ENCODE peak calls at places on chromosome 4, in five cellular contexts. N is upper lobe of left lung, Q is epithelial cell of esophagus, G is cardiac fibroblast, X is DND-41. S is an unnamed sample.

GRCh38 chr4:107379054-107379869 is 340.8 kb downstream of the PAPSS1 start:
- DNase-seq in N (no peak), Q (peak; percentile 45), G (peak; percentile 30), X (no peak), S (peak; percentile 24)

GRCh38 chr4:155248002-155248896 is 39.8 kb downstream of the NPY2R start:
- DNase-seq in N (no peak), Q (no peak), G (peak; percentile 7), X (no peak), S (peak; percentile 88)

GRCh38 chr4:157358851-157359250 is 138.3 kb downstream of the GRIA2 start:
- DNase-seq in N (no peak), Q (no peak), G (no peak), X (no peak), S (no peak)

GRCh38 chr4:121551881-121552280 is 144.9 kb downstream of the ANXA5 start:
- DNase-seq in N (no peak), Q (no peak), G (no peak), X (no peak), S (peak; percentile 54)

GRCh38 chr4:168511780-168512467 is 15.1 kb downstream of the PALLD start:
- DNase-seq in N (peak; percentile 3), Q (no peak), G (no peak), X (peak; percentile 92), S (no peak)

GRCh38 chr4:20305976-20306375 is 54.3 kb downstream of the SLIT2 start:
- DNase-seq in N (no peak), Q (peak; percentile 33), G (peak; percentile 64), X (no peak), S (peak; percentile 34)

GRCh38 chr4:150078996-150079581 is 844 bp downstream of the DCLK2 start:
- DNase-seq in N (peak; percentile 84), Q (peak; percentile 17), G (peak; percentile 13), X (no peak), S (no peak)

GRCh38 chr4:54233128-54233696 is 4.1 kb downstream of the PDGFRA start:
- DNase-seq in N (peak; percentile 95), Q (peak; percentile 88), G (peak; percentile 84), X (no peak), S (peak; percentile 83)

GRCh38 chr4:118557298-118557851 is 127.8 kb upstream of the METTL14 start:
- DNase-seq in N (no peak), Q (peak; percentile 72), G (peak; percentile 23), X (peak; percentile 44), S (peak; percentile 81)

GRCh38 chr4:169418846-169419245 is 148.1 kb upstream of the SH3RF1 start:
- DNase-seq in N (no peak), Q (no peak), G (no peak), X (no peak), S (no peak)

GRCh38 chr4:38664704-38665401 is 854 bp downstream of the KLF3 start:
- DNase-seq in N (peak; percentile 91), Q (peak; percentile 47), G (peak; percentile 63), X (peak; percentile 22), S (peak; percentile 45)

GRCh38 chr4:48290146-48290772 is 20.6 kb upstream of the TEC start:
- DNase-seq in N (no peak), Q (peak; percentile 56), G (no peak), X (no peak), S (peak; percentile 55)

GRCh38 chr4:5158391-5158770 is 107.1 kb downstream of the STK32B start:
- DNase-seq in N (no peak), Q (no peak), G (no peak), X (no peak), S (no peak)

GRCh38 chr4:83731609-83732008 is 195.7 kb downstream of the GPAT3 start:
- DNase-seq in N (no peak), Q (peak; percentile 60), G (no peak), X (no peak), S (peak; percentile 45)

GRCh38 chr4:20711335-20711734 is 11.1 kb downstream of the PACRGL start:
- DNase-seq in N (no peak), Q (no peak), G (no peak), X (no peak), S (no peak)

GRCh38 chr4:62450740-62451139 is 1250.6 kb downstream of the ADGRL3 start:
- DNase-seq in N (no peak), Q (no peak), G (no peak), X (no peak), S (no peak)

GRCh38 chr4:112853662-112854256 is 195.7 kb upstream of the ANK2 start:
- DNase-seq in N (no peak), Q (peak; percentile 32), G (peak; percentile 29), X (no peak), S (peak; percentile 37)

GRCh38 chr4:88672987-88673386 is 24.6 kb downstream of the NAP1L5 start:
- DNase-seq in N (no peak), Q (peak; percentile 34), G (peak; percentile 65), X (peak; percentile 23), S (peak; percentile 33)

GRCh38 chr4:41572414-41572986 is 34.5 kb downstream of the LIMCH1 start:
- DNase-seq in N (no peak), Q (no peak), G (no peak), X (no peak), S (no peak)

GRCh38 chr4:173057442-173057841 is 111.2 kb upstream of the GALNT7 start:
- DNase-seq in N (no peak), Q (peak; percentile 20), G (no peak), X (no peak), S (no peak)

GRCh38 chr4:152024881-152025280 is 264.1 kb upstream of the GATB start:
- DNase-seq in N (no peak), Q (no peak), G (no peak), X (no peak), S (no peak)

GRCh38 chr4:52925531-52925968 is 63.4 kb downstream of the RASL11B start:
- DNase-seq in N (no peak), Q (no peak), G (peak; percentile 40), X (no peak), S (peak; percentile 1)

GRCh38 chr4:38782452-38783108 is at the start of gene TLR10:
- DNase-seq in N (no peak), Q (peak; percentile 67), G (peak; percentile 63), X (peak; percentile 48), S (peak; percentile 56)

GRCh38 chr4:7928711-7929505 is 10.8 kb downstream of the AFAP1 start:
- DNase-seq in N (no peak), Q (peak; percentile 29), G (peak; percentile 50), X (no peak), S (peak; percentile 43)

GRCh38 chr4:5923306-5923830 is 30.5 kb upstream of the CRMP1 start:
- DNase-seq in N (no peak), Q (no peak), G (no peak), X (no peak), S (no peak)

GRCh38 chr4:127410201-127410600 is 222.6 kb upstream of the INTU start:
- DNase-seq in N (no peak), Q (no peak), G (no peak), X (no peak), S (no peak)

GRCh38 chr4:96787766-96788165 is 947.9 kb downstream of the PDHA2 start:
- DNase-seq in N (no peak), Q (no peak), G (no peak), X (no peak), S (no peak)

GRCh38 chr4:100100985-100101384 is 89.3 kb downstream of the DDIT4L start:
- DNase-seq in N (no peak), Q (no peak), G (no peak), X (peak; percentile 19), S (no peak)

GRCh38 chr4:155526452-155527169 is 140.0 kb upstream of the GUCY1A1 start:
- DNase-seq in N (no peak), Q (no peak), G (peak; percentile 44), X (no peak), S (no peak)

DNA sequence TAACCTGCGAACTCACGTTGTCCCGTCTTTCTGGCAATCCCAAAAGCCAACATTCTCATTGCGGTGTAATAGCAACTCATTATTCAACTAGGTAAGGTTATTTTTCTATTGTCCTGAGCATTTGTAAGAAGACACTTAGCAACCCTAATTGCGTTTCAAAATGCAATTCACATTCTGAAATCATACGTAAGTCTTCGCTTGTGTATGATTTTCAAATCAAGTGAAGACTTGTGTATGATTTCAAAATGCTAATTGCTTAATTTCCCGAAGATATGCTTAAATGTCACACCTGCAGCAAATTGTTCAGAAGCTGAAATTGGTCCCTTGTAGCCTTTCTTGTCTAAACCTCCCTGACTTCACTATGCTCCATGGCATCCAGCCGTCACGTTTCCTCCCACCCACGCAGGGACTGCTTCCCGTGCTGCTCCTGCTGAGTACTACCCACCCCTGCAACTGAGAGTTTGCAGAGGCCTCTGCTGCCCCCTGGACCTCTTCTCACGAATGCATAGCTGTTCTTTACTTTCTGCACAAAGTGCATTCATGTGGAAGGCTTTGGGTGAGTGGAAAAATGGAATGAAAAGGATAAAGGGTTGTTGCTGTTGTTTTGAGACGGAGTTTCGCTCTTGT is 40.8 kb upstream of the CLDN24 start:
- DNase-seq in N (no peak), Q (peak; percentile 63), G (peak; percentile 63), X (no peak), S (peak; percentile 54)
- TF ChIP-seq CTCF in N (no peak), Q (peak; percentile 29), G (peak; percentile 13), X (no peak), S (no peak)

GRCh38 chr4:147160908-147161513 is 215.3 kb upstream of the TTC29 start:
- DNase-seq in N (no peak), Q (peak; percentile 69), G (peak; percentile 80), X (peak; percentile 18), S (peak; percentile 63)
- TF ChIP-seq CTCF in N (peak; percentile 35), Q (peak; percentile 94), G (peak; percentile 87), X (peak; percentile 76), S (peak; percentile 78)

DNA sequence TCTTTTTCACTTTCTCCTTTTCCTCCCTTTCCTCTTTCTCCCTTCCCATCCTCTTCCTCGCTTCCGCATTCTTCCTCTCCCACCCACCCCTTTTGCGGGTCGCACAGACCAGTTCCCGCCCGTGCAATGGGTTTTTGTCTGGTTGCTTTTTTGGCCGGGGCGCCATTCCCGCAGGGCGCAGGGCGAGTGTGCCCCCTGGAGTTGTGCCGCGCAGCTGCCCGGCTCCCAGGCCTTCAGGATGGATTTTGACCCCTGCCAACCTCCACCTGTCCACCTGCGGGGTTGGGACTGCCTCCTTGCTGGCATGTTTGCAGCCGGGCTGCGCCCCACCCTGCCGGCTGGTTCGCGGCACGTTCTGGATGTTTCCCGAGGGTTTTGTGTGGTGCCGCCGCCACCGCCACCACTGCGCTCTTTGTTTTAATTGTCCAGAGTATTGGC is 578 bp upstream of the SEL1L3 start:
- DNase-seq in N (peak; percentile 89), Q (no peak), G (no peak), X (no peak), S (no peak)
- TF ChIP-seq CTCF in N (peak; percentile 23), Q (peak; percentile 14), G (peak; percentile 24), X (no peak), S (no peak)

GRCh38 chr4:73730854-73731253 is 9.5 kb upstream of the CXCL8 start:
- DNase-seq in N (no peak), Q (no peak), G (no peak), X (no peak), S (no peak)
- TF ChIP-seq CTCF in N (no peak), Q (no peak), G (no peak), X (no peak), S (no peak)

DNA sequence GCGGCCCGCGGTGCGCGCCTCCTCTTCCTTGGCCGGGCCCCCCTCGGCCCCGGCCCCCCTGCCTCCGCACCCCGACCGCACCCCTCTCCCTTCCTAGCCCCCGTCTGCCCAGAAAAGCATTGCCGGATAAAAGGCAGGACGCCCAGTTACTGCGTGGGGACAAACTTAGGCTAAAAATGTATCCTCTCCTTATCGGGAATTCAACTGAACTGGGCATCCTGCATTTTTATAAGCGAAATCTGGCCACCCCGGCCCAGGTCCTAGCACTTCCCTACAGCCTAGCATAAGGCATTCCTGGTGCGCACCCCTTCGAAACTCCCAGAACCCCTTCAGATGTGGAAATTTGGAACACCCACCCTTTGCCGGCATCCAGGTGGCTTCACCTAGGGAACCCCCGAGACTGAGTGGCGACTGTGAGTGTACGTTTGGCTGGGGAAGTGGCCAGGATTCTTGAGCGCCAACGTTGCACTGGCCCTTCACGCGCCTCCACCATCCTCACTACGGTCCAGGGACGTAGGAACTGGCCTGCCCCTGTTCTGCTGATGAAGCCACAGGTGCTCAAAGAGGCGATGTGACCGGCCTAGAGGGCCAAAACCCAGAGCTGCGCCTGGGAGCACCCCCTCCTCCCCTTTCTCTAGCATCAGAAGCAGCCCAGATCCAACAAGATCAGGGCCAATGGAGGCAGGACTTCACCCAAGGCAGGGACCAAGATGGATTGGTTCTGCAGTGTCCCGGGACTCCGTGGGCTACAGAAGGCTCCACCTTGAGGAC is 5.7 kb upstream of the RNF4 start:
- DNase-seq in N (no peak), Q (no peak), G (no peak), X (no peak), S (no peak)
- TF ChIP-seq CTCF in N (no peak), Q (no peak), G (no peak), X (no peak), S (no peak)

S was measured in MCF 10A.